ENCODE peak calls at places on chromosomes 12 and 14, in six cellular contexts. T is lower lobe of right lung, G is AG04450, N is Calu3, D is thyroid gland, S is left ventricle myocardium inferior. I is an unnamed sample.

GRCh38 chr12:51000245-51000644 is 25.9 kb downstream of the SLC11A2 start:
- DNase-seq in S (no peak), N (no peak), T (no peak), G (no peak), D (no peak), I (no peak)

GRCh38 chr12:6871052-6871957 is 1.8 kb downstream of the SPSB2 start:
- DNase-seq in G (no peak), T (no peak), N (peak), D (no peak), S (no peak), I (no peak)

GRCh38 chr12:3718100-3718499 is 34.8 kb downstream of the CRACR2A start:
- DNase-seq in D (no peak), N (no peak), T (peak), G (no peak), S (no peak), I (no peak)

GRCh38 chr14:45089813-45090212 is 5.9 kb downstream of the PRPF39 start:
- DNase-seq in N (no peak), D (no peak), T (no peak), S (no peak), G (no peak), I (peak)

GRCh38 chr14:51818748-51819386 is 41.5 kb upstream of the GNG2 start:
- DNase-seq in G (no peak), T (no peak), N (no peak), D (no peak), S (no peak), I (no peak)

GRCh38 chr12:24838531-24838950 is 110.4 kb downstream of the BCAT1 start:
- DNase-seq in N (no peak), D (no peak), T (no peak), G (peak), S (no peak), I (peak)

GRCh38 chr14:24392327-24393098 is 6.3 kb upstream of the NYNRIN start:
- DNase-seq in D (no peak), T (no peak), N (peak), S (no peak), G (no peak), I (peak)

GRCh38 chr12:80966001-80966400 is 28.3 kb upstream of the LIN7A start:
- DNase-seq in D (no peak), T (no peak), G (no peak), N (no peak), S (no peak), I (no peak)

GRCh38 chr14:32785585-32785984 is 153.1 kb upstream of the NPAS3 start:
- DNase-seq in D (no peak), G (no peak), T (no peak), S (no peak), N (no peak), I (no peak)

GRCh38 chr14:95524706-95525512 is 8.5 kb upstream of the SYNE3 start:
- DNase-seq in S (no peak), G (no peak), T (no peak), D (no peak), N (no peak), I (peak)

GRCh38 chr12:122978507-122978955 is 1.9 kb upstream of the ARL6IP4 start:
- DNase-seq in S (no peak), D (no peak), G (no peak), T (no peak), N (no peak), I (no peak)

GRCh38 chr14:51846631-51847488 is 13.6 kb upstream of the GNG2 start:
- DNase-seq in G (no peak), D (peak), T (peak), N (peak), S (peak), I (peak)

GRCh38 chr12:92034858-92035401 is 110.7 kb downstream of the BTG1 start:
- DNase-seq in D (peak), N (peak), T (peak), S (peak), G (peak), I (peak)

GRCh38 chr14:79916281-79916680 is 295.0 kb downstream of the DIO2 start:
- DNase-seq in T (no peak), G (no peak), D (no peak), S (no peak), N (no peak), I (no peak)

GRCh38 chr12:84117190-84117589 is 795.4 kb downstream of the SLC6A15 start:
- DNase-seq in G (no peak), N (no peak), D (no peak), S (no peak), T (no peak), I (no peak)

GRCh38 chr12:24861751-24862575 is 86.9 kb downstream of the BCAT1 start:
- DNase-seq in G (no peak), T (no peak), D (peak), N (no peak), S (no peak), I (peak)

GRCh38 chr12:43004908-43005307 is 415.4 kb upstream of the PRICKLE1 start:
- DNase-seq in G (no peak), S (no peak), N (no peak), D (no peak), T (no peak), I (no peak)

GRCh38 chr12:86081798-86082197 is 174.4 kb downstream of the MGAT4C start:
- DNase-seq in S (no peak), N (no peak), G (no peak), T (no peak), D (no peak), I (no peak)

DNA sequence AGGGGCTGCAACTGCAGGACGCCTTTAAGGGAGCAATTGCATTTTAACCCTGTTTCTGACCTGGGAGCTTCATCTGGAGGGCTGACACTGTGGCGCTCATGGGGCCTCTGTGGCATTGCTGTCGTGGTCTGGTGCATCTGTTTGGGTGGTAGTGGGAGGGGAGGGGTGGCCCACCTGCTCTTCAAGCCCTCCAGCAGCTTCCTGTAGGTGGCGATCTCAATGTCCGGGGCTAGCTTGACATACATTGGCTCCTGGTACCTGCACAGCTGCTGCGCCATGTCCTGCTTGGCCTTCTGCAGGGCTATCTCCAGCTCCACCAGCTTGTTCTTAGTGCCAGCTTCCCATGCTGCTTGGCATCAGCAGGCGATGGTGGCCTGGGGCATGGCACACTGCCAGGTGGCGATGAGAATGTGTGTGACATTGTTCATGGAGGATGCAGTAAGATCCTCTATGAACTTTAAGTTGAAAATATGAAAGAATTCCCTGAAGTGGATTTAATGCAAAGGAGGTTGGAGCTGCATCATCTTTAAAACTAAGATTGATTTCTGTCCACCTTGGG is 7.7 kb upstream of the KRT82 start:
- DNase-seq in N (no peak), G (no peak), T (no peak), S (no peak), D (no peak), I (no peak)
- TF ChIP-seq CTCF in N (no peak), G (no peak), T (no peak), S (no peak), D (no peak), I (no peak)

GRCh38 chr14:69519701-69520100 is 35.2 kb downstream of the PLEKHD1 start:
- DNase-seq in S (no peak), D (peak), G (no peak), T (no peak), N (no peak), I (no peak)
- TF ChIP-seq CTCF in S (no peak), D (no peak), G (no peak), T (no peak), N (no peak), I (no peak)

GRCh38 chr12:49626169-49626835 is 2.9 kb downstream of the PRPF40B start:
- DNase-seq in D (no peak), G (no peak), S (no peak), T (no peak), N (no peak), I (peak)
- TF ChIP-seq CTCF in D (no peak), G (peak), S (no peak), T (no peak), N (no peak), I (peak)

GRCh38 chr12:75812341-75813018 is 219.1 kb downstream of the PHLDA1 start:
- DNase-seq in T (no peak), N (no peak), S (no peak), D (no peak), G (peak), I (peak)
- TF ChIP-seq CTCF in T (no peak), N (no peak), S (no peak), D (no peak), G (no peak), I (no peak)

GRCh38 chr12:105804591-105805265 is 334.0 kb downstream of the NUAK1 start:
- DNase-seq in T (no peak), S (no peak), D (no peak), G (no peak), N (no peak), I (no peak)
- TF ChIP-seq CTCF in T (no peak), S (no peak), D (no peak), G (no peak), N (no peak), I (no peak)

GRCh38 chr12:88579572-88579940 is 715 bp downstream of the KITLG start:
- DNase-seq in G (no peak), N (peak), D (peak), S (peak), T (peak), I (no peak)

GRCh38 chr12:88575361-88575959 is 4.8 kb downstream of the KITLG start:
- DNase-seq in S (no peak), N (no peak), G (no peak), D (no peak), T (no peak), I (no peak)

GRCh38 chr12:88578821-88579518 is 1.3 kb downstream of the KITLG start:
- DNase-seq in S (no peak), G (no peak), T (no peak), N (peak), D (peak), I (peak)

GRCh38 chr12:88578274-88578673 is 2.0 kb downstream of the KITLG start:
- DNase-seq in G (no peak), D (no peak), S (no peak), N (no peak), T (no peak), I (peak)

DNA sequence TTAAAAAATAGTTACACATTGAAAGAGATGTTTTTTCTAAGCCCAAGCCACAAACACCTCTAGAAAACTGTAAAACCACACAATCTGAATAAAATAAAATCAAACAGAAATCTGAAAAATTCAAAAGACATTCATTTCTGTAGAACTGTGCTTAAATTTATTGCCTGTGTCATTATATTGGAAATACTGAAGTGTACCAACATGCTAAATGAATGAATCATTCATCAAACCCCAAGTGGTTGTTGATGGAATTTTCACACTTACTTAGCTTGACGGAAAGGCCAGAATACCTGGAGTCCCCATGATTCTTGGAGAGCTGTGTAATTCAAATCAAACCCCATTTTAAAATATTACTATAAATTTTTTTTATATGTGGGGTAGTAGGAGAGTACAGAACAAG is 2.7 kb downstream of the KITLG start:
- DNase-seq in S (no peak), D (no peak), G (no peak), N (peak), T (no peak), I (peak)
- TF ChIP-seq CTCF in S (peak), D (no peak), G (no peak), N (peak), T (peak), I (peak)

I was measured in cardiac fibroblast.